ENCODE peak calls at places on chromosomes 6 and 20, in four cellular contexts. N, P, S and W are unnamed samples.

GRCh38 chr6:75691012-75691411 is 58.0 kb upstream of the MYO6 start:
- DNase-seq in N (no peak), S (no peak), P (no peak), W (peak)

GRCh38 chr20:20211988-20212518 is 155.9 kb upstream of the INSM1 start:
- DNase-seq in S (no peak), P (no peak), N (no peak), W (no peak)

GRCh38 chr20:9301129-9302072 is 213.0 kb upstream of the LAMP5 start:
- DNase-seq in S (no peak), N (no peak), P (peak), W (peak)

GRCh38 chr6:148441454-148441911 is 98.8 kb downstream of the SASH1 start:
- DNase-seq in S (no peak), N (no peak), P (peak), W (peak)

GRCh38 chr20:432677-433299 is 24.7 kb downstream of the RBCK1 start:
- DNase-seq in P (no peak), S (no peak), N (no peak), W (no peak)

GRCh38 chr6:166552600-166552999 is 33.9 kb downstream of the RAMACL start:
- DNase-seq in S (no peak), P (no peak), N (no peak), W (no peak)

GRCh38 chr6:6969761-6970223 is 138.0 kb upstream of the RREB1 start:
- DNase-seq in N (peak), P (peak), S (no peak), W (peak)

GRCh38 chr20:17137692-17138091 is 89.1 kb upstream of the PCSK2 start:
- DNase-seq in P (no peak), S (no peak), N (no peak), W (no peak)

GRCh38 chr6:132792510-132792909 is 5.9 kb downstream of the SLC18B1 start:
- DNase-seq in S (no peak), N (no peak), P (no peak), W (no peak)

GRCh38 chr20:57123139-57123903 is 143.1 kb downstream of the BMP7 start:
- DNase-seq in S (no peak), N (no peak), P (no peak), W (no peak)

GRCh38 chr6:16239090-16239797 is 857 bp downstream of the GMPR start:
- DNase-seq in S (no peak), P (no peak), N (no peak), W (no peak)

GRCh38 chr6:70616728-70617260 is 50.1 kb downstream of the SDHAF4 start:
- DNase-seq in N (no peak), S (no peak), P (peak), W (no peak)

GRCh38 chr6:34425132-34425497 is 754 bp downstream of the RPS10 start:
- DNase-seq in S (no peak), P (no peak), N (peak), W (no peak)

GRCh38 chr20:58921564-58921963 is 59.5 kb upstream of the NELFCD start:
- DNase-seq in P (no peak), N (no peak), S (no peak), W (no peak)

GRCh38 chr20:20603339-20603990 is 109.0 kb downstream of the RALGAPA2 start:
- DNase-seq in N (no peak), S (no peak), P (no peak), W (no peak)

GRCh38 chr20:49610701-49611538 is 43.0 kb upstream of the PTGIS start:
- DNase-seq in N (peak), S (peak), P (peak), W (peak)

GRCh38 chr6:163309491-163310026 is 105.0 kb upstream of the QKI start:
- DNase-seq in P (no peak), S (no peak), N (no peak), W (no peak)

GRCh38 chr6:19205076-19205475 is 632.1 kb upstream of the ID4 start:
- DNase-seq in N (no peak), P (no peak), S (no peak), W (no peak)

GRCh38 chr6:170205534-170206316 is 85.2 kb downstream of the DLL1 start:
- DNase-seq in N (no peak), P (no peak), S (no peak), W (no peak)

GRCh38 chr20:44448753-44449546 is 26.7 kb upstream of the TTPAL start:
- DNase-seq in N (peak), P (peak), S (peak), W (no peak)

DNA sequence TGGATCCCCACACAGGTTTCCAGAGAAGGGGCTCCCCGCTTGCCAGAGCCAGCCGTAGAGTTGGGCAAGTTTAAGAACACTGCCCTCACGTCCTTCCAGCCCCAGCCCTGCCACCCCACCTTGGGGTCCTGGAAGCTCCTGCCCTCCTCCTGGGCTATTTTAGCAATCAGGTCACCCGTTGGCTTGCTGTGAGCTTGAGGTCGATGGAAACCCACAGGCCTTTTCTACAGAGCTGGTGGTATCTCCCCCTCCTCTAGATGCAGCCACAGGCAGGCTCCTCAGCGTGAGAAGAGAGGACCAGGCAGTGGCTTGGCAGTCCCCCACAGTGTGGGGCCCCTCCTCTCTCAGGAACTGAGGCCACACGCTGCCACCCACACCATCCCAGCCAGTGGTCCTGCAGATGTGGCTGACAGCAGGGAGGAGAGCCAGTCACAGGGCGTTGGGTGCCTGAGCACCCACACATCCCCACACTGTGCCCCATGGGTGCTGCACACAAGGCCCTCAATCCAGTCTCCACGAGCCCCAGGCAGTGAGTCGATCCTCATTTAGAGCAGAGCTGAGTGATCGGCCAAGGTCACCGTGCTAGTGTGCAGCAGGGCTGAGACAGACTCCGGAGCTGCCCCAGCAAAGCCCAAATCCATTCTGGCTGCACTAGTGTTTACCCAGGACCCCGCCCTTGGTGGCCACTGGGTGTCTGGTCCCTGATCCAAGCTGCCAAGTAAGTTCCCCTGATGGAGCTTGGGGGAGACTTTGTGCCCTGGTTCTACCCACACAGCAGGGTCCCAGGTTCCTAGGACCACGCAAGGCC is 9.2 kb downstream of the C20orf203 start:
- DNase-seq in P (peak), S (no peak), N (peak), W (no peak)
- TF ChIP-seq PHF8 in P (peak), S (no peak), N (no peak), W (no peak)

GRCh38 chr20:1804554-1804956 is 90.7 kb upstream of the SIRPA start:
- DNase-seq in N (no peak), P (no peak), S (no peak), W (no peak)

GRCh38 chr20:1804129-1804503 is 91.1 kb upstream of the SIRPA start:
- DNase-seq in N (no peak), P (no peak), S (no peak), W (no peak)

GRCh38 chr20:1802385-1803215 is 92.6 kb upstream of the SIRPA start:
- DNase-seq in P (peak), S (no peak), N (peak), W (peak)

GRCh38 chr20:1805161-1805581 is 90.0 kb upstream of the SIRPA start:
- DNase-seq in S (no peak), P (no peak), N (no peak), W (no peak)

GRCh38 chr20:1803216-1804128 is 91.7 kb upstream of the SIRPA start:
- DNase-seq in S (peak), P (no peak), N (no peak), W (no peak)
- TF ChIP-seq PHF8 in S (peak), P (no peak), N (no peak), W (no peak)

GRCh38 chr6:109660526-109660925 is 30.5 kb downstream of the AK9 start:
- DNase-seq in S (no peak), P (no peak), N (no peak), W (no peak)
- TF ChIP-seq PHF8 in S (no peak), P (no peak), N (no peak), W (no peak)

GRCh38 chr6:138017156-138017757 is 90.0 kb downstream of the PERP start:
- DNase-seq in S (no peak), P (no peak), N (no peak), W (no peak)

GRCh38 chr6:138011413-138011812 is 95.8 kb downstream of the PERP start:
- DNase-seq in N (no peak), S (no peak), P (no peak), W (no peak)

GRCh38 chr6:138012682-138013081 is 94.5 kb downstream of the PERP start:
- DNase-seq in S (no peak), P (no peak), N (no peak), W (no peak)

GRCh38 chr6:138018297-138018696 is 88.9 kb downstream of the PERP start:
- DNase-seq in S (no peak), N (no peak), P (peak), W (no peak)

GRCh38 chr6:138013949-138014348 is 93.3 kb downstream of the PERP start:
- DNase-seq in P (no peak), N (no peak), S (no peak), W (no peak)
- TF ChIP-seq PHF8 in P (no peak), N (no peak), S (no peak), W (no peak)

GRCh38 chr6:83167726-83168278 is 25.3 kb downstream of the PGM3 start:
- DNase-seq in S (no peak), N (no peak), P (no peak), W (no peak)
- TF ChIP-seq PHF8 in S (no peak), N (no peak), P (no peak), W (no peak)

GRCh38 chr20:15332711-15333160 is 995.3 kb upstream of the FLRT3 start:
- DNase-seq in S (no peak), P (no peak), N (no peak), W (no peak)
- TF ChIP-seq PHF8 in S (no peak), P (no peak), N (no peak), W (no peak)